ENCODE peak calls at places on chromosomes 13 and 19, in nine cellular contexts. B, F, S, N, W, V, O, U and K are unnamed samples.
A peak's percentile ranks its signal among the peaks of the same experiment; 100 is the strongest.

GRCh38 chr19:13833330-13834265 is 38.4 kb downstream of the ZSWIM4 start:
- DNase-seq in B (peak; percentile 93), F (peak; percentile 97), S (no peak), N (peak; percentile 62), W (peak; percentile 97), V (peak; percentile 94), O (peak; percentile 95), U (peak; percentile 96), K (peak; percentile 97)

GRCh38 chr19:34365463-34366401 is 736 bp downstream of the GPI start:
- DNase-seq in B (no peak), F (peak; percentile 78), S (no peak), N (no peak), W (peak; percentile 14), V (no peak), O (peak; percentile 23), U (peak; percentile 48), K (peak; percentile 71)

GRCh38 chr19:2034729-2035589 is 16.1 kb downstream of the MKNK2 start:
- DNase-seq in B (peak; percentile 53), F (peak; percentile 89), S (peak; percentile 87), N (no peak), W (peak; percentile 75), V (peak; percentile 65), O (no peak), U (no peak), K (peak; percentile 41)

GRCh38 chr13:111177081-111177711 is 62.1 kb downstream of the ARHGEF7 start:
- DNase-seq in B (no peak), F (no peak), S (no peak), N (no peak), W (no peak), V (no peak), O (peak; percentile 32), U (peak; percentile 77), K (peak; percentile 82)

GRCh38 chr13:23516190-23516589 is 54.0 kb upstream of the TNFRSF19 start:
- DNase-seq in B (no peak), F (no peak), S (no peak), N (no peak), W (no peak), V (no peak), O (no peak), U (no peak), K (no peak)

GRCh38 chr19:2461751-2462634 is 5.2 kb upstream of the LMNB2 start:
- DNase-seq in B (no peak), F (peak; percentile 79), S (peak; percentile 60), N (no peak), W (peak; percentile 81), V (no peak), O (no peak), U (peak; percentile 45), K (peak; percentile 59)

GRCh38 chr13:43128504-43128929 is 105.1 kb downstream of the DNAJC15 start:
- DNase-seq in B (no peak), F (no peak), S (no peak), N (no peak), W (no peak), V (no peak), O (peak; percentile 22), U (peak; percentile 9), K (no peak)

GRCh38 chr13:44719857-44720671 is 143.9 kb upstream of the TSC22D1 start:
- DNase-seq in B (no peak), F (no peak), S (no peak), N (no peak), W (peak; percentile 74), V (no peak), O (no peak), U (peak; percentile 28), K (no peak)

GRCh38 chr13:97259787-97260641 is 37.9 kb downstream of the MBNL2 start:
- DNase-seq in B (no peak), F (no peak), S (no peak), N (peak; percentile 40), W (peak; percentile 49), V (no peak), O (no peak), U (no peak), K (no peak)

GRCh38 chr19:10625003-10625761 is at the start of gene SLC44A2:
- DNase-seq in B (peak; percentile 75), F (peak; percentile 94), S (peak; percentile 38), N (peak; percentile 46), W (peak; percentile 95), V (peak; percentile 85), O (peak; percentile 60), U (peak; percentile 84), K (peak; percentile 88)

GRCh38 chr13:29801737-29802305 is 48.6 kb downstream of the UBL3 start:
- DNase-seq in B (no peak), F (peak; percentile 65), S (no peak), N (no peak), W (no peak), V (no peak), O (no peak), U (no peak), K (no peak)

GRCh38 chr13:23643828-23644419 is 73.7 kb downstream of the TNFRSF19 start:
- DNase-seq in B (no peak), F (no peak), S (no peak), N (no peak), W (no peak), V (no peak), O (no peak), U (no peak), K (no peak)

GRCh38 chr13:41565221-41565620 is 107.9 kb downstream of the RGCC start:
- DNase-seq in B (no peak), F (no peak), S (no peak), N (no peak), W (no peak), V (no peak), O (no peak), U (no peak), K (no peak)

GRCh38 chr19:806815-807421 is 9.7 kb downstream of the PTBP1 start:
- DNase-seq in B (no peak), F (peak; percentile 58), S (no peak), N (no peak), W (no peak), V (no peak), O (no peak), U (no peak), K (no peak)

GRCh38 chr13:48094404-48094780 is 512 bp downstream of the MED4 start:
- DNase-seq in B (no peak), F (no peak), S (no peak), N (no peak), W (no peak), V (no peak), O (no peak), U (no peak), K (no peak)

GRCh38 chr13:23081246-23081645 is 99.5 kb upstream of the SGCG start:
- DNase-seq in B (no peak), F (no peak), S (no peak), N (no peak), W (no peak), V (no peak), O (no peak), U (no peak), K (no peak)

GRCh38 chr13:39415403-39415802 is 187.6 kb downstream of the LHFPL6 start:
- DNase-seq in B (no peak), F (no peak), S (peak; percentile 15), N (no peak), W (peak; percentile 44), V (no peak), O (peak; percentile 53), U (peak; percentile 69), K (peak; percentile 69)

GRCh38 chr13:64471916-64472315 is 2758.2 kb downstream of the PCDH9 start:
- DNase-seq in B (no peak), F (no peak), S (peak; percentile 8), N (peak; percentile 11), W (peak; percentile 48), V (no peak), O (no peak), U (no peak), K (no peak)

GRCh38 chr19:44869728-44870470 is 21.2 kb upstream of the TOMM40 start:
- DNase-seq in B (no peak), F (peak; percentile 79), S (no peak), N (no peak), W (peak; percentile 27), V (no peak), O (no peak), U (peak; percentile 71), K (peak; percentile 68)
- H3K4me3 ChIP-seq in B (no peak overlapping the region), F (no peak overlapping the region), S (no peak overlapping the region), N (no peak overlapping the region), W (no peak overlapping the region), V (no peak overlapping the region), O (no peak overlapping the region), U (no peak overlapping the region), K (no peak overlapping the region)

GRCh38 chr19:47275866-47276461 is 1.3 kb downstream of the INAFM1 start:
- DNase-seq in B (no peak), F (peak; percentile 69), S (no peak), N (no peak), W (no peak), V (no peak), O (peak; percentile 76), U (peak; percentile 69), K (peak; percentile 59)
- H3K27ac ChIP-seq in B (peak overlapping the region; percentile 100), F (peak overlapping the region; percentile 60), S (peak overlapping the region; percentile 57), N (no peak overlapping the region), W (no peak overlapping the region), V (no peak overlapping the region), O (peak overlapping the region; percentile 93), U (peak overlapping the region; percentile 81), K (peak overlapping the region; percentile 98)

DNA sequence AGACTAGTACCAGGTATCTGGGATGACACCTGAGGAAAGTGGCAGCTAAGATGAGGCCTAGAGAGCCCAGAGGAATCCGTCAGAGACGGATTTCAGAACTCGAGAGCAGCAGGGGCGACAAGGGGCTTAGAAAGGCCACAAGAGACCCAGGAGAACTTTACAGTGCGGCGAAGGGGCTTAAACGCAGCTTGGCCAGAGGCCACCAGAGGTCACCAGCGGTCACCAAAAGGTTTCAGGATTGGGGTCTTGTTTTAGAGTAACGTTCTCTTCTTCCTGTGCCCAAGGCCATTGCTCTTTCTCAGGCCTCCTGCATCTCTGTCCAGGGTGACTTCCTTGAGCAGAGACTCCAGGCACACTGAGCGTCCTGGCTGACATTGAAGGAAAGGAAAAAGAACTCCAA is 2.2 kb downstream of the ZSCAN22 start:
- DNase-seq in B (no peak), F (no peak), S (no peak), N (no peak), W (peak; percentile 23), V (no peak), O (no peak), U (no peak), K (no peak)
- TF ChIP-seq CTCF in B (no peak), F (peak; percentile 12), S (peak; percentile 16), N (no peak), W (peak; percentile 60), V (peak; percentile 34), O (no peak), U (peak; percentile 12), K (no peak)

GRCh38 chr19:56348289-56348877 is 33.7 kb upstream of the ZSCAN5A start:
- DNase-seq in B (no peak), F (no peak), S (peak; percentile 22), N (no peak), W (peak; percentile 17), V (no peak), O (no peak), U (no peak), K (no peak)

GRCh38 chr19:56355517-56355916 is 37.8 kb downstream of the ZNF582 start:
- DNase-seq in B (no peak), F (no peak), S (no peak), N (no peak), W (no peak), V (no peak), O (no peak), U (no peak), K (no peak)

GRCh38 chr19:56350416-56351045 is 35.9 kb upstream of the ZSCAN5A start:
- DNase-seq in B (no peak), F (no peak), S (peak; percentile 24), N (peak; percentile 11), W (peak; percentile 66), V (no peak), O (peak; percentile 57), U (peak; percentile 54), K (peak; percentile 33)

GRCh38 chr19:56347163-56347778 is 32.6 kb upstream of the ZSCAN5A start:
- DNase-seq in B (no peak), F (no peak), S (no peak), N (no peak), W (no peak), V (no peak), O (no peak), U (no peak), K (no peak)

GRCh38 chr19:56351208-56351607 is 36.6 kb upstream of the ZSCAN5A start:
- DNase-seq in B (no peak), F (no peak), S (no peak), N (no peak), W (no peak), V (no peak), O (no peak), U (no peak), K (no peak)
- H3K4me3 ChIP-seq in B (no peak overlapping the region), F (no peak overlapping the region), S (no peak overlapping the region), N (no peak overlapping the region), W (no peak overlapping the region), V (no peak overlapping the region), O (no peak overlapping the region), U (no peak overlapping the region), K (no peak overlapping the region)